ENCODE peak calls at places on chromosomes 2 and 18, in seven cellular contexts. One of them, this sample, is unnamed.

GRCh38 chr18:25494888-25495287 is 142.9 kb upstream of the ZNF521 start:
- DNase-seq in RWPE2: no peak
- DNase-seq in lower lobe of right lung: no peak
- DNase-seq in right atrium auricular region: no peak
- DNase-seq in OCI-LY7: no peak
- DNase-seq in astrocyte of the spinal cord: no peak
- DNase-seq in CD8-positive, alpha-beta T cell: no peak
- DNase-seq in this sample: no peak

GRCh38 chr2:42200534-42201227 is 31.5 kb downstream of the EML4 start:
- DNase-seq in OCI-LY7: no peak
- DNase-seq in lower lobe of right lung: no peak
- DNase-seq in RWPE2: no peak
- DNase-seq in CD8-positive, alpha-beta T cell: no peak
- DNase-seq in astrocyte of the spinal cord: peak
- DNase-seq in right atrium auricular region: no peak
- DNase-seq in this sample: peak

GRCh38 chr2:15042824-15043223 is 410.3 kb downstream of the LRATD1 start:
- DNase-seq in OCI-LY7: no peak
- DNase-seq in RWPE2: no peak
- DNase-seq in lower lobe of right lung: no peak
- DNase-seq in CD8-positive, alpha-beta T cell: no peak
- DNase-seq in right atrium auricular region: no peak
- DNase-seq in astrocyte of the spinal cord: peak
- DNase-seq in this sample: peak

GRCh38 chr2:194166818-194167217 is 1490.2 kb upstream of the SLC39A10 start:
- DNase-seq in right atrium auricular region: no peak
- DNase-seq in RWPE2: no peak
- DNase-seq in astrocyte of the spinal cord: peak
- DNase-seq in OCI-LY7: peak
- DNase-seq in CD8-positive, alpha-beta T cell: no peak
- DNase-seq in lower lobe of right lung: no peak
- DNase-seq in this sample: peak

GRCh38 chr18:45059695-45060094 is 379.0 kb downstream of the SETBP1 start:
- DNase-seq in OCI-LY7: no peak
- DNase-seq in RWPE2: no peak
- DNase-seq in right atrium auricular region: no peak
- DNase-seq in lower lobe of right lung: no peak
- DNase-seq in CD8-positive, alpha-beta T cell: no peak
- DNase-seq in astrocyte of the spinal cord: peak
- DNase-seq in this sample: peak

GRCh38 chr18:36025025-36025424 is 42.3 kb downstream of the RPRD1A start:
- DNase-seq in OCI-LY7: no peak
- DNase-seq in right atrium auricular region: no peak
- DNase-seq in astrocyte of the spinal cord: no peak
- DNase-seq in RWPE2: no peak
- DNase-seq in lower lobe of right lung: no peak
- DNase-seq in CD8-positive, alpha-beta T cell: no peak
- DNase-seq in this sample: peak

GRCh38 chr2:130963058-130963848 is 126.5 kb downstream of the ARHGEF4 start:
- DNase-seq in lower lobe of right lung: no peak
- DNase-seq in CD8-positive, alpha-beta T cell: no peak
- DNase-seq in OCI-LY7: no peak
- DNase-seq in right atrium auricular region: no peak
- DNase-seq in RWPE2: no peak
- DNase-seq in astrocyte of the spinal cord: no peak
- DNase-seq in this sample: no peak

GRCh38 chr2:187302619-187303018 is 145.4 kb downstream of the CALCRL start:
- DNase-seq in CD8-positive, alpha-beta T cell: no peak
- DNase-seq in RWPE2: no peak
- DNase-seq in right atrium auricular region: no peak
- DNase-seq in OCI-LY7: no peak
- DNase-seq in astrocyte of the spinal cord: peak
- DNase-seq in lower lobe of right lung: no peak
- DNase-seq in this sample: peak

GRCh38 chr2:44004735-44005602 is 9.2 kb upstream of the LRPPRC start:
- DNase-seq in astrocyte of the spinal cord: no peak
- DNase-seq in OCI-LY7: peak
- DNase-seq in CD8-positive, alpha-beta T cell: no peak
- DNase-seq in RWPE2: no peak
- DNase-seq in lower lobe of right lung: no peak
- DNase-seq in right atrium auricular region: no peak
- DNase-seq in this sample: no peak

GRCh38 chr2:10810175-10811161 is 2.1 kb downstream of the PDIA6 start:
- DNase-seq in lower lobe of right lung: no peak
- DNase-seq in OCI-LY7: peak
- DNase-seq in CD8-positive, alpha-beta T cell: no peak
- DNase-seq in right atrium auricular region: no peak
- DNase-seq in astrocyte of the spinal cord: peak
- DNase-seq in RWPE2: no peak
- DNase-seq in this sample: peak

DNA sequence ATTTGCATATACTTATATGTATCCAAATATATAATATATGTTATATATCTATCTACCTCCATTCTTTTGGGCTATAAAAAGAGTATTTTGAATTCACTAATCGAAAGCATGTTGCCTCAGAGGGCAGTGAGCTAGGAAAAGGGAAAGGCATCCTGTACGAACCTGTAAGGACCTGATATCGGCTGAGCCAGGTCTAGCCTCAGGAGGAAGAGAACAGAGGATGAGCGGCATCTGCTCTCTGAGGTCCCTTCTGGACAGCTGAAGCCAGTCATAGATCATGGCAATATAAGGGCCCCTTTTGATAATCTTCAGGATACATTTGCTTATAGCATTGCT is 166.2 kb upstream of the STK17B start:
- DNase-seq in right atrium auricular region: no peak
- DNase-seq in CD8-positive, alpha-beta T cell: no peak
- DNase-seq in lower lobe of right lung: no peak
- DNase-seq in RWPE2: no peak
- DNase-seq in astrocyte of the spinal cord: no peak
- DNase-seq in OCI-LY7: no peak
- DNase-seq in this sample: no peak
- TF ChIP-seq CTCF in right atrium auricular region: no peak
- TF ChIP-seq CTCF in CD8-positive, alpha-beta T cell: peak
- TF ChIP-seq CTCF in lower lobe of right lung: peak
- TF ChIP-seq CTCF in RWPE2: peak
- TF ChIP-seq CTCF in astrocyte of the spinal cord: no peak
- TF ChIP-seq CTCF in OCI-LY7: peak
- TF ChIP-seq CTCF in this sample: no peak

GRCh38 chr18:55575066-55575465 is 12.9 kb downstream of the TCF4 start:
- DNase-seq in astrocyte of the spinal cord: no peak
- DNase-seq in RWPE2: no peak
- DNase-seq in CD8-positive, alpha-beta T cell: no peak
- DNase-seq in lower lobe of right lung: no peak
- DNase-seq in right atrium auricular region: no peak
- DNase-seq in OCI-LY7: no peak
- DNase-seq in this sample: no peak

GRCh38 chr18:55575949-55576348 is 12.0 kb downstream of the TCF4 start:
- DNase-seq in lower lobe of right lung: no peak
- DNase-seq in astrocyte of the spinal cord: no peak
- DNase-seq in CD8-positive, alpha-beta T cell: no peak
- DNase-seq in RWPE2: no peak
- DNase-seq in right atrium auricular region: no peak
- DNase-seq in OCI-LY7: no peak
- DNase-seq in this sample: no peak

GRCh38 chr18:55579888-55580287 is 8.1 kb downstream of the TCF4 start:
- DNase-seq in right atrium auricular region: no peak
- DNase-seq in RWPE2: no peak
- DNase-seq in lower lobe of right lung: no peak
- DNase-seq in CD8-positive, alpha-beta T cell: no peak
- DNase-seq in astrocyte of the spinal cord: no peak
- DNase-seq in OCI-LY7: no peak
- DNase-seq in this sample: peak

GRCh38 chr18:55579471-55579870 is 8.5 kb downstream of the TCF4 start:
- DNase-seq in astrocyte of the spinal cord: no peak
- DNase-seq in RWPE2: no peak
- DNase-seq in lower lobe of right lung: no peak
- DNase-seq in CD8-positive, alpha-beta T cell: no peak
- DNase-seq in right atrium auricular region: no peak
- DNase-seq in OCI-LY7: no peak
- DNase-seq in this sample: peak

GRCh38 chr18:55577812-55578539 is 10.0 kb downstream of the TCF4 start:
- DNase-seq in RWPE2: no peak
- DNase-seq in OCI-LY7: no peak
- DNase-seq in right atrium auricular region: no peak
- DNase-seq in CD8-positive, alpha-beta T cell: no peak
- DNase-seq in lower lobe of right lung: no peak
- DNase-seq in astrocyte of the spinal cord: no peak
- DNase-seq in this sample: no peak
- TF ChIP-seq CTCF in RWPE2: peak
- TF ChIP-seq CTCF in OCI-LY7: no peak
- TF ChIP-seq CTCF in right atrium auricular region: peak
- TF ChIP-seq CTCF in CD8-positive, alpha-beta T cell: no peak
- TF ChIP-seq CTCF in lower lobe of right lung: no peak
- TF ChIP-seq CTCF in astrocyte of the spinal cord: no peak
- TF ChIP-seq CTCF in this sample: no peak

GRCh38 chr2:4995466-4995865 is 696.7 kb upstream of the SOX11 start:
- DNase-seq in lower lobe of right lung: no peak
- DNase-seq in astrocyte of the spinal cord: no peak
- DNase-seq in RWPE2: no peak
- DNase-seq in CD8-positive, alpha-beta T cell: no peak
- DNase-seq in right atrium auricular region: no peak
- DNase-seq in OCI-LY7: peak
- DNase-seq in this sample: no peak

GRCh38 chr2:4992226-4992625 is 700.0 kb upstream of the SOX11 start:
- DNase-seq in RWPE2: no peak
- DNase-seq in lower lobe of right lung: no peak
- DNase-seq in CD8-positive, alpha-beta T cell: no peak
- DNase-seq in right atrium auricular region: no peak
- DNase-seq in astrocyte of the spinal cord: no peak
- DNase-seq in OCI-LY7: no peak
- DNase-seq in this sample: no peak
- TF ChIP-seq CTCF in RWPE2: peak
- TF ChIP-seq CTCF in lower lobe of right lung: no peak
- TF ChIP-seq CTCF in CD8-positive, alpha-beta T cell: no peak
- TF ChIP-seq CTCF in right atrium auricular region: no peak
- TF ChIP-seq CTCF in astrocyte of the spinal cord: peak
- TF ChIP-seq CTCF in OCI-LY7: peak
- TF ChIP-seq CTCF in this sample: no peak

DNA sequence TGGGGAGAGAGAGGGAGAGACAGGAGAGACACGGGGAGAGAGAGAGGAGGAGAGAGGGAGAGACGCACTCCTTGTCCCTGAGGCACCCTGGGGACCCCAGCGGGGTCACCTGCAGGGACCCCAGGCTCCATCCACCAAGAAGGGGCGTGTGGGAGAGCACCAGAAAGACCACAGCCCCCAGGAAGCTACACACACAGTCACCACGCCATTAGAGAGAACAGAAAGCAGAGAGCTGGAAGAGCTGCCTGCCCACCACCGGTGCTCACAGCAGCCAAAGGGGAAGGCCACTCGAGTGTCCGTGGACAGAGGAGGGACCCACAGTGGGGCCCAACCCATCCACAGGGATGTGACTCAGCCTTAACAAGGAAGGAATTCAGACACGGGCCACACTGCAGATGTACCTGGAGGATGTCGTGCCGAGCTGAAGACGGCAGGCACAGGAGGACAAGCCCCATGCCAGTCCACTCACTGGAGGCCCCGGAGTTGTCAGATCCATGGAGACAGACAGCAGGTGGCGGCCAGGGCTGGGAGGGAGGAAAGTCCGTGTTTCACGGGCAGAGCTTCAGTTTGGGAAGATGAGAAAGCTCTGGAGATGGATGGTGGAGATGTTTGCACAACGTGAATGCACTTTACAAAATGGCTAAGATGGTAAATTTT is 11.5 kb upstream of the NFATC1 start:
- DNase-seq in CD8-positive, alpha-beta T cell: no peak
- DNase-seq in astrocyte of the spinal cord: no peak
- DNase-seq in right atrium auricular region: no peak
- DNase-seq in RWPE2: no peak
- DNase-seq in OCI-LY7: no peak
- DNase-seq in lower lobe of right lung: no peak
- DNase-seq in this sample: no peak
- TF ChIP-seq CTCF in CD8-positive, alpha-beta T cell: no peak
- TF ChIP-seq CTCF in astrocyte of the spinal cord: no peak
- TF ChIP-seq CTCF in right atrium auricular region: no peak
- TF ChIP-seq CTCF in RWPE2: no peak
- TF ChIP-seq CTCF in OCI-LY7: no peak
- TF ChIP-seq CTCF in lower lobe of right lung: no peak
- TF ChIP-seq CTCF in this sample: no peak